ENCODE peak calls at places on chromosomes 2 and 18, in ten cellular contexts. One of them, this sample, is unnamed.
A peak's percentile ranks its signal among the peaks of the same experiment; 100 is the strongest.

GRCh38 chr2:219423656-219424378 is 5.6 kb downstream of the DES start:
- DNase-seq in RPMI7951: no peak
- DNase-seq in upper lobe of left lung: peak; percentile 11
- DNase-seq in esophagus muscularis mucosa: no peak
- DNase-seq in effector memory CD4-positive, alpha-beta T cell: no peak
- DNase-seq in CD4-positive, alpha-beta T cell: no peak
- DNase-seq in astrocyte of the cerebellum: no peak
- DNase-seq in effector CD4-positive, alpha-beta T cell: no peak
- DNase-seq in uterus: peak; percentile 48
- DNase-seq in Calu3: no peak
- DNase-seq in this sample: no peak

GRCh38 chr18:44922968-44923367 is 242.3 kb downstream of the SETBP1 start:
- DNase-seq in esophagus muscularis mucosa: no peak
- DNase-seq in uterus: no peak
- DNase-seq in RPMI7951: peak; percentile 38
- DNase-seq in effector CD4-positive, alpha-beta T cell: no peak
- DNase-seq in effector memory CD4-positive, alpha-beta T cell: no peak
- DNase-seq in Calu3: no peak
- DNase-seq in astrocyte of the cerebellum: no peak
- DNase-seq in upper lobe of left lung: no peak
- DNase-seq in CD4-positive, alpha-beta T cell: no peak
- DNase-seq in this sample: no peak

GRCh38 chr2:219522111-219523030 is 8.1 kb downstream of the ASIC4 start:
- DNase-seq in upper lobe of left lung: peak; percentile 83
- DNase-seq in uterus: peak; percentile 89
- DNase-seq in CD4-positive, alpha-beta T cell: no peak
- DNase-seq in astrocyte of the cerebellum: no peak
- DNase-seq in RPMI7951: peak; percentile 85
- DNase-seq in Calu3: no peak
- DNase-seq in effector CD4-positive, alpha-beta T cell: no peak
- DNase-seq in effector memory CD4-positive, alpha-beta T cell: no peak
- DNase-seq in esophagus muscularis mucosa: no peak
- DNase-seq in this sample: no peak

GRCh38 chr2:18703555-18703954 is 114.2 kb upstream of the NT5C1B start:
- DNase-seq in uterus: no peak
- DNase-seq in Calu3: no peak
- DNase-seq in effector CD4-positive, alpha-beta T cell: no peak
- DNase-seq in esophagus muscularis mucosa: no peak
- DNase-seq in effector memory CD4-positive, alpha-beta T cell: no peak
- DNase-seq in astrocyte of the cerebellum: peak; percentile 28
- DNase-seq in upper lobe of left lung: no peak
- DNase-seq in CD4-positive, alpha-beta T cell: no peak
- DNase-seq in RPMI7951: no peak
- DNase-seq in this sample: no peak

GRCh38 chr2:98769784-98770183 is 38.9 kb upstream of the MGAT4A start:
- DNase-seq in uterus: no peak
- DNase-seq in Calu3: peak; percentile 27
- DNase-seq in CD4-positive, alpha-beta T cell: peak; percentile 9
- DNase-seq in effector memory CD4-positive, alpha-beta T cell: peak; percentile 18
- DNase-seq in upper lobe of left lung: peak; percentile 6
- DNase-seq in esophagus muscularis mucosa: no peak
- DNase-seq in astrocyte of the cerebellum: no peak
- DNase-seq in effector CD4-positive, alpha-beta T cell: peak; percentile 31
- DNase-seq in RPMI7951: no peak
- DNase-seq in this sample: no peak

GRCh38 chr2:54891901-54892300 is 158.3 kb downstream of the RTN4 start:
- DNase-seq in RPMI7951: no peak
- DNase-seq in CD4-positive, alpha-beta T cell: no peak
- DNase-seq in esophagus muscularis mucosa: no peak
- DNase-seq in effector CD4-positive, alpha-beta T cell: no peak
- DNase-seq in uterus: no peak
- DNase-seq in upper lobe of left lung: no peak
- DNase-seq in astrocyte of the cerebellum: no peak
- DNase-seq in effector memory CD4-positive, alpha-beta T cell: no peak
- DNase-seq in Calu3: no peak
- DNase-seq in this sample: no peak

GRCh38 chr2:9336534-9337354 is 86.6 kb downstream of the ITGB1BP1 start:
- DNase-seq in Calu3: peak; percentile 75
- DNase-seq in esophagus muscularis mucosa: no peak
- DNase-seq in effector memory CD4-positive, alpha-beta T cell: no peak
- DNase-seq in CD4-positive, alpha-beta T cell: no peak
- DNase-seq in astrocyte of the cerebellum: peak; percentile 85
- DNase-seq in uterus: peak; percentile 87
- DNase-seq in effector CD4-positive, alpha-beta T cell: no peak
- DNase-seq in RPMI7951: peak; percentile 90
- DNase-seq in upper lobe of left lung: no peak
- DNase-seq in this sample: peak; percentile 69

GRCh38 chr2:96687711-96688640 is 45.4 kb downstream of the FER1L5 start:
- DNase-seq in Calu3: no peak
- DNase-seq in effector CD4-positive, alpha-beta T cell: no peak
- DNase-seq in RPMI7951: no peak
- DNase-seq in esophagus muscularis mucosa: no peak
- DNase-seq in astrocyte of the cerebellum: no peak
- DNase-seq in upper lobe of left lung: no peak
- DNase-seq in CD4-positive, alpha-beta T cell: no peak
- DNase-seq in uterus: no peak
- DNase-seq in effector memory CD4-positive, alpha-beta T cell: no peak
- DNase-seq in this sample: no peak

GRCh38 chr2:23381084-23381483 is 3.9 kb upstream of the KLHL29 start:
- DNase-seq in uterus: peak; percentile 23
- DNase-seq in CD4-positive, alpha-beta T cell: no peak
- DNase-seq in upper lobe of left lung: no peak
- DNase-seq in effector CD4-positive, alpha-beta T cell: no peak
- DNase-seq in esophagus muscularis mucosa: no peak
- DNase-seq in Calu3: peak; percentile 87
- DNase-seq in RPMI7951: peak; percentile 80
- DNase-seq in astrocyte of the cerebellum: peak; percentile 20
- DNase-seq in effector memory CD4-positive, alpha-beta T cell: no peak
- DNase-seq in this sample: no peak

GRCh38 chr2:109148991-109149645 is 20.1 kb downstream of the SH3RF3 start:
- DNase-seq in effector CD4-positive, alpha-beta T cell: no peak
- DNase-seq in effector memory CD4-positive, alpha-beta T cell: no peak
- DNase-seq in Calu3: no peak
- DNase-seq in upper lobe of left lung: no peak
- DNase-seq in astrocyte of the cerebellum: no peak
- DNase-seq in RPMI7951: no peak
- DNase-seq in esophagus muscularis mucosa: no peak
- DNase-seq in CD4-positive, alpha-beta T cell: no peak
- DNase-seq in uterus: no peak
- DNase-seq in this sample: no peak

GRCh38 chr18:46343456-46343855 is 239.3 kb downstream of the HAUS1 start:
- DNase-seq in RPMI7951: no peak
- DNase-seq in uterus: no peak
- DNase-seq in CD4-positive, alpha-beta T cell: no peak
- DNase-seq in esophagus muscularis mucosa: no peak
- DNase-seq in Calu3: no peak
- DNase-seq in effector CD4-positive, alpha-beta T cell: no peak
- DNase-seq in upper lobe of left lung: no peak
- DNase-seq in effector memory CD4-positive, alpha-beta T cell: no peak
- DNase-seq in astrocyte of the cerebellum: no peak
- DNase-seq in this sample: no peak

This sample was measured in omental fat pad.